ENCODE peak calls at places on chromosomes 6 and 20, in five cellular contexts. M is stimulated activated CD4-positive, alpha-beta T cell treated with anti-CD3 and anti-CD28 coated beads, Interleukin-1b, Interleukin-23, amount 100 ng/mL, for 1 hour; O is GM20000; Q is activated CD4-positive, alpha-beta T cell treated with anti-CD3 and anti-CD28 coated beads, Interleukin-2, amount 10 ng/mL, durations not matched to agents 7 days and 5 days; R is naive thymus-derived CD4-positive, alpha-beta T cell. P is an unnamed sample.

GRCh38 chr6:108945686-108946158 is 97.5 kb downstream of the ARMC2 start:
- DNase-seq in Q (no peak), R (no peak), M (no peak), O (no peak), P (peak; percentile 65)

GRCh38 chr6:134416501-134417154 is 98.7 kb upstream of the SGK1 start:
- DNase-seq in M (no peak), Q (no peak), R (no peak), O (no peak), P (no peak)

GRCh38 chr6:136069119-136069518 is 181.0 kb downstream of the MTFR2 start:
- DNase-seq in M (no peak), R (no peak), Q (no peak), O (no peak), P (no peak)

GRCh38 chr20:47300071-47300470 is 56.4 kb downstream of the ZMYND8 start:
- DNase-seq in R (no peak), O (no peak), Q (no peak), M (no peak), P (no peak)

GRCh38 chr20:38934530-38934929 is 8.3 kb downstream of the FAM83D start:
- DNase-seq in R (no peak), Q (no peak), M (no peak), O (no peak), P (no peak)

GRCh38 chr6:29011276-29011734 is 6.2 kb upstream of the ZNF311 start:
- DNase-seq in O (peak; percentile 46), Q (peak; percentile 69), R (peak; percentile 42), M (no peak), P (no peak)

GRCh38 chr20:63624486-63624885 is 2.4 kb downstream of the GMEB2 start:
- DNase-seq in Q (peak; percentile 1), R (no peak), M (no peak), O (no peak), P (no peak)

GRCh38 chr6:39520411-39520810 is 197.9 kb upstream of the KCNK16 start:
- DNase-seq in Q (no peak), R (no peak), M (no peak), O (no peak), P (no peak)

GRCh38 chr20:50121858-50122271 is 8.9 kb upstream of the UBE2V1 start:
- DNase-seq in Q (no peak), R (no peak), M (no peak), O (no peak), P (no peak)

GRCh38 chr6:107819217-107819616 is 4.9 kb downstream of the SCML4 start:
- DNase-seq in R (no peak), O (no peak), M (no peak), Q (no peak), P (no peak)

GRCh38 chr6:64217721-64218603 is 582.4 kb downstream of the PHF3 start:
- DNase-seq in M (no peak), R (no peak), O (peak; percentile 23), Q (no peak), P (no peak)

GRCh38 chr6:76774750-76775396 is 688.4 kb downstream of the HTR1B start:
- DNase-seq in O (no peak), Q (no peak), M (no peak), R (no peak), P (peak; percentile 73)

GRCh38 chr6:126959765-126960164 is 158.7 kb upstream of the RSPO3 start:
- DNase-seq in O (no peak), M (no peak), R (no peak), Q (no peak), P (no peak)

GRCh38 chr6:24394777-24395437 is 7.8 kb upstream of the MRS2 start:
- DNase-seq in O (no peak), M (no peak), Q (no peak), R (no peak), P (no peak)

GRCh38 chr6:136761227-136761922 is 30.9 kb downstream of the MAP3K5 start:
- DNase-seq in Q (peak; percentile 35), M (no peak), O (no peak), R (no peak), P (no peak)

GRCh38 chr6:43789447-43789846 is 19.4 kb downstream of the VEGFA start:
- DNase-seq in R (no peak), M (no peak), O (no peak), Q (no peak), P (no peak)

GRCh38 chr6:137148291-137149076 is 25.0 kb downstream of the IL22RA2 start:
- DNase-seq in M (no peak), O (no peak), Q (no peak), R (no peak), P (no peak)

GRCh38 chr6:84428300-84428907 is 201.0 kb upstream of the CEP162 start:
- DNase-seq in R (no peak), M (no peak), Q (peak; percentile 25), O (peak; percentile 25), P (no peak)

GRCh38 chr6:135411339-135411738 is 86.2 kb downstream of the AHI1 start:
- DNase-seq in O (no peak), M (no peak), R (no peak), Q (no peak), P (no peak)

GRCh38 chr6:169984181-169985120 is 233.0 kb downstream of the ERMARD start:
- DNase-seq in O (no peak), Q (no peak), R (no peak), M (no peak), P (no peak)

GRCh38 chr6:163417595-163417994 is 3.1 kb downstream of the QKI start:
- DNase-seq in O (no peak), Q (no peak), M (no peak), R (no peak), P (no peak)

GRCh38 chr6:132780770-132781371 is 17.6 kb downstream of the SLC18B1 start:
- DNase-seq in O (peak; percentile 6), Q (no peak), R (no peak), M (no peak), P (no peak)

GRCh38 chr6:4349931-4350330 is 214.6 kb upstream of the ECI2 start:
- DNase-seq in Q (no peak), O (no peak), M (no peak), R (no peak), P (no peak)

GRCh38 chr6:135181333-135182119 is 418 bp downstream of the MYB start:
- DNase-seq in M (no peak), R (no peak), O (peak; percentile 21), Q (no peak), P (no peak)

GRCh38 chr6:130896249-130896648 is 69.0 kb downstream of the SMLR1 start:
- DNase-seq in Q (no peak), M (no peak), R (no peak), O (no peak), P (no peak)

GRCh38 chr6:88650029-88650619 is 313.3 kb downstream of the RNGTT start:
- DNase-seq in R (no peak), Q (no peak), M (no peak), O (peak; percentile 48), P (no peak)

GRCh38 chr6:163687075-163687474 is 272.6 kb downstream of the QKI start:
- DNase-seq in Q (no peak), R (no peak), M (no peak), O (no peak), P (no peak)

GRCh38 chr6:47446974-47447373 is 30.6 kb upstream of the CD2AP start:
- DNase-seq in Q (no peak), R (no peak), O (no peak), M (no peak), P (no peak)

P was measured in SHP77 treated with DMSO at 0.1 percent for 48 hours.